ENCODE peak calls at places on chromosome X, in eight cellular contexts. One of them, this sample, is unnamed. For H3K4me1, the result is how much of the 10 kb centered on the place peaks cover.

GRCh38 chrX:87634361-87634760 is 116.8 kb downstream of the KLHL4 start:
- DNase-seq in lung: no peak
- DNase-seq in PC-3: no peak
- DNase-seq in Peyer's patch: no peak
- DNase-seq in endodermal cell: no peak
- DNase-seq in K562: no peak
- DNase-seq in SK-N-SH: no peak
- DNase-seq in spleen: no peak
- DNase-seq in this sample: no peak

GRCh38 chrX:112868586-112868985 is 28.0 kb upstream of the AMOT start:
- DNase-seq in spleen: no peak
- DNase-seq in K562: no peak
- DNase-seq in PC-3: peak
- DNase-seq in Peyer's patch: no peak
- DNase-seq in lung: no peak
- DNase-seq in endodermal cell: no peak
- DNase-seq in SK-N-SH: no peak
- DNase-seq in this sample: no peak

GRCh38 chrX:119427024-119427794 is 28.1 kb downstream of the SLC25A43 start:
- DNase-seq in endodermal cell: no peak
- DNase-seq in K562: peak
- DNase-seq in spleen: peak
- DNase-seq in lung: no peak
- DNase-seq in Peyer's patch: no peak
- DNase-seq in SK-N-SH: no peak
- DNase-seq in PC-3: peak
- DNase-seq in this sample: no peak

GRCh38 chrX:34893741-34894140 is 48.9 kb upstream of the FAM47B start:
- DNase-seq in Peyer's patch: no peak
- DNase-seq in lung: no peak
- DNase-seq in spleen: no peak
- DNase-seq in SK-N-SH: no peak
- DNase-seq in PC-3: peak
- DNase-seq in endodermal cell: no peak
- DNase-seq in K562: no peak
- DNase-seq in this sample: no peak

GRCh38 chrX:120840826-120841225 is 34.8 kb downstream of the CT47B1 start:
- DNase-seq in spleen: no peak
- DNase-seq in K562: no peak
- DNase-seq in PC-3: peak
- DNase-seq in lung: no peak
- DNase-seq in Peyer's patch: no peak
- DNase-seq in SK-N-SH: no peak
- DNase-seq in endodermal cell: no peak
- DNase-seq in this sample: no peak

GRCh38 chrX:136168929-136169735 is 21.8 kb downstream of the FHL1 start:
- DNase-seq in Peyer's patch: no peak
- DNase-seq in endodermal cell: peak
- DNase-seq in spleen: no peak
- DNase-seq in SK-N-SH: peak
- DNase-seq in lung: no peak
- DNase-seq in K562: peak
- DNase-seq in PC-3: peak
- DNase-seq in this sample: peak

GRCh38 chrX:68462653-68463052 is 29.4 kb upstream of the OPHN1 start:
- DNase-seq in PC-3: peak
- DNase-seq in endodermal cell: peak
- DNase-seq in lung: no peak
- DNase-seq in SK-N-SH: no peak
- DNase-seq in spleen: no peak
- DNase-seq in Peyer's patch: no peak
- DNase-seq in K562: peak
- DNase-seq in this sample: peak

GRCh38 chrX:261167-261857 is 19.9 kb upstream of the PLCXD1 start:
- DNase-seq in endodermal cell: peak
- DNase-seq in PC-3: peak
- DNase-seq in SK-N-SH: no peak
- DNase-seq in spleen: peak
- DNase-seq in Peyer's patch: no peak
- DNase-seq in lung: no peak
- DNase-seq in K562: no peak
- DNase-seq in this sample: peak

GRCh38 chrX:34880656-34881055 is 61.9 kb upstream of the FAM47B start:
- DNase-seq in K562: no peak
- DNase-seq in PC-3: peak
- DNase-seq in SK-N-SH: no peak
- DNase-seq in spleen: no peak
- DNase-seq in Peyer's patch: no peak
- DNase-seq in endodermal cell: no peak
- DNase-seq in lung: no peak
- DNase-seq in this sample: no peak

GRCh38 chrX:66045894-66046293 is 6.0 kb upstream of the VSIG4 start:
- DNase-seq in Peyer's patch: no peak
- DNase-seq in PC-3: no peak
- DNase-seq in K562: no peak
- DNase-seq in spleen: no peak
- DNase-seq in lung: no peak
- DNase-seq in SK-N-SH: no peak
- DNase-seq in endodermal cell: no peak
- DNase-seq in this sample: no peak

GRCh38 chrX:100606753-100607152 is 22.0 kb downstream of the TNMD start:
- DNase-seq in endodermal cell: no peak
- DNase-seq in spleen: no peak
- DNase-seq in SK-N-SH: no peak
- DNase-seq in lung: no peak
- DNase-seq in PC-3: no peak
- DNase-seq in Peyer's patch: no peak
- DNase-seq in K562: no peak
- DNase-seq in this sample: no peak

GRCh38 chrX:40097101-40097491 is 662 bp downstream of the BCOR start:
- DNase-seq in endodermal cell: no peak
- DNase-seq in Peyer's patch: no peak
- DNase-seq in K562: peak
- DNase-seq in PC-3: no peak
- DNase-seq in spleen: no peak
- DNase-seq in lung: no peak
- DNase-seq in SK-N-SH: peak
- DNase-seq in this sample: no peak

GRCh38 chrX:129318375-129318774 is 204.9 kb downstream of the SMARCA1 start:
- DNase-seq in spleen: no peak
- DNase-seq in Peyer's patch: no peak
- DNase-seq in K562: no peak
- DNase-seq in SK-N-SH: peak
- DNase-seq in endodermal cell: peak
- DNase-seq in PC-3: peak
- DNase-seq in lung: no peak
- DNase-seq in this sample: no peak

GRCh38 chrX:151902813-151903591 is 9.7 kb upstream of the MAGEA4 start:
- DNase-seq in SK-N-SH: no peak
- DNase-seq in PC-3: peak
- DNase-seq in endodermal cell: no peak
- DNase-seq in lung: no peak
- DNase-seq in spleen: peak
- DNase-seq in K562: no peak
- DNase-seq in Peyer's patch: peak
- DNase-seq in this sample: peak

GRCh38 chrX:138711399-138712347 is at the start of gene FGF13:
- DNase-seq in Peyer's patch: peak
- DNase-seq in K562: no peak
- DNase-seq in lung: peak
- DNase-seq in PC-3: peak
- DNase-seq in spleen: peak
- DNase-seq in SK-N-SH: peak
- DNase-seq in endodermal cell: peak
- DNase-seq in this sample: no peak

GRCh38 chrX:81259714-81260395 is 58.0 kb downstream of the SH3BGRL start:
- DNase-seq in Peyer's patch: no peak
- DNase-seq in SK-N-SH: no peak
- DNase-seq in K562: no peak
- DNase-seq in PC-3: peak
- DNase-seq in spleen: no peak
- DNase-seq in lung: no peak
- DNase-seq in endodermal cell: no peak
- DNase-seq in this sample: no peak

GRCh38 chrX:45709381-45709780 is 508.7 kb upstream of the DIPK2B start:
- DNase-seq in K562: no peak
- DNase-seq in PC-3: peak
- DNase-seq in spleen: no peak
- DNase-seq in Peyer's patch: no peak
- DNase-seq in SK-N-SH: no peak
- DNase-seq in endodermal cell: no peak
- DNase-seq in lung: no peak
- DNase-seq in this sample: no peak

GRCh38 chrX:13646154-13646549 is 6.8 kb upstream of the TCEANC start:
- DNase-seq in endodermal cell: peak
- DNase-seq in PC-3: peak
- DNase-seq in Peyer's patch: peak
- DNase-seq in lung: peak
- DNase-seq in K562: peak
- DNase-seq in SK-N-SH: peak
- DNase-seq in spleen: no peak
- DNase-seq in this sample: peak

GRCh38 chrX:39152106-39152649 is 350.9 kb downstream of the MID1IP1 start:
- DNase-seq in K562: peak
- DNase-seq in endodermal cell: peak
- DNase-seq in lung: no peak
- DNase-seq in SK-N-SH: peak
- DNase-seq in Peyer's patch: peak
- DNase-seq in PC-3: peak
- DNase-seq in spleen: peak
- DNase-seq in this sample: peak

GRCh38 chrX:38986586-38986985 is 185.3 kb downstream of the MID1IP1 start:
- DNase-seq in endodermal cell: peak
- DNase-seq in SK-N-SH: no peak
- DNase-seq in Peyer's patch: no peak
- DNase-seq in spleen: no peak
- DNase-seq in lung: no peak
- DNase-seq in K562: no peak
- DNase-seq in PC-3: no peak
- DNase-seq in this sample: no peak

GRCh38 chrX:87578978-87579377 is 61.4 kb downstream of the KLHL4 start:
- DNase-seq in Peyer's patch: no peak
- DNase-seq in lung: no peak
- DNase-seq in spleen: no peak
- DNase-seq in PC-3: peak
- DNase-seq in SK-N-SH: no peak
- DNase-seq in K562: no peak
- DNase-seq in endodermal cell: no peak
- DNase-seq in this sample: no peak

GRCh38 chrX:30830544-30830943 is 58.5 kb downstream of the TAB3 start:
- DNase-seq in lung: no peak
- DNase-seq in PC-3: no peak
- DNase-seq in SK-N-SH: no peak
- DNase-seq in endodermal cell: no peak
- DNase-seq in Peyer's patch: no peak
- DNase-seq in spleen: no peak
- DNase-seq in K562: no peak
- DNase-seq in this sample: no peak

GRCh38 chrX:107775000-107775733 is 420 bp downstream of the TSC22D3 start:
- DNase-seq in Peyer's patch: no peak
- DNase-seq in spleen: no peak
- DNase-seq in lung: no peak
- DNase-seq in endodermal cell: peak
- DNase-seq in PC-3: no peak
- DNase-seq in K562: no peak
- DNase-seq in SK-N-SH: no peak
- DNase-seq in this sample: no peak

GRCh38 chrX:149161438-149162088 is 343.5 kb downstream of the IDS start:
- DNase-seq in spleen: no peak
- DNase-seq in Peyer's patch: no peak
- DNase-seq in SK-N-SH: no peak
- DNase-seq in K562: no peak
- DNase-seq in lung: no peak
- DNase-seq in PC-3: no peak
- DNase-seq in endodermal cell: no peak
- DNase-seq in this sample: no peak

GRCh38 chrX:12950851-12951589 is 23.9 kb upstream of the TMSB4X start:
- DNase-seq in SK-N-SH: peak
- DNase-seq in endodermal cell: peak
- DNase-seq in K562: peak
- DNase-seq in lung: no peak
- DNase-seq in Peyer's patch: no peak
- DNase-seq in spleen: peak
- DNase-seq in PC-3: no peak
- DNase-seq in this sample: no peak

GRCh38 chrX:48728653-48729052 is 32.1 kb downstream of the SUV39H1 start:
- DNase-seq in spleen: no peak
- DNase-seq in PC-3: no peak
- DNase-seq in K562: no peak
- DNase-seq in SK-N-SH: no peak
- DNase-seq in Peyer's patch: no peak
- DNase-seq in endodermal cell: no peak
- DNase-seq in lung: no peak
- DNase-seq in this sample: no peak
- H3K4me3 ChIP-seq in spleen: no peak
- H3K4me3 ChIP-seq in PC-3: no peak
- H3K4me3 ChIP-seq in K562: no peak
- H3K4me3 ChIP-seq in SK-N-SH: no peak
- H3K4me3 ChIP-seq in Peyer's patch: no peak
- H3K4me3 ChIP-seq in endodermal cell: no peak
- H3K4me3 ChIP-seq in lung: no peak
- H3K4me3 ChIP-seq in this sample: no peak

GRCh38 chrX:48883729-48884128 is 13.8 kb downstream of the TIMM17B start:
- DNase-seq in spleen: no peak
- DNase-seq in K562: no peak
- DNase-seq in PC-3: peak
- DNase-seq in SK-N-SH: peak
- DNase-seq in endodermal cell: no peak
- DNase-seq in lung: no peak
- DNase-seq in Peyer's patch: no peak
- DNase-seq in this sample: no peak
- TF ChIP-seq CTCF in spleen: no peak
- TF ChIP-seq CTCF in K562: no peak
- TF ChIP-seq CTCF in PC-3: no peak
- TF ChIP-seq CTCF in SK-N-SH: no peak
- TF ChIP-seq CTCF in endodermal cell: peak
- TF ChIP-seq CTCF in lung: no peak
- TF ChIP-seq CTCF in Peyer's patch: no peak
- TF ChIP-seq CTCF in this sample: no peak

GRCh38 chrX:24156177-24156576 is 6.6 kb downstream of the ZFX start:
- DNase-seq in spleen: no peak
- DNase-seq in Peyer's patch: no peak
- DNase-seq in SK-N-SH: no peak
- DNase-seq in lung: no peak
- DNase-seq in PC-3: no peak
- DNase-seq in K562: no peak
- DNase-seq in endodermal cell: no peak
- DNase-seq in this sample: no peak
- H3K4me1 ChIP-seq in spleen: half or more
- H3K4me1 ChIP-seq in Peyer's patch: under half
- H3K4me1 ChIP-seq in SK-N-SH: under half
- H3K4me1 ChIP-seq in lung: under half
- H3K4me1 ChIP-seq in PC-3: under half
- H3K4me1 ChIP-seq in K562: under half
- H3K4me1 ChIP-seq in endodermal cell: under half
- H3K4me1 ChIP-seq in this sample: under half

GRCh38 chrX:102832661-102833060 is 104.4 kb upstream of the RAB40AL start:
- DNase-seq in K562: peak
- DNase-seq in PC-3: peak
- DNase-seq in Peyer's patch: no peak
- DNase-seq in SK-N-SH: peak
- DNase-seq in endodermal cell: peak
- DNase-seq in spleen: no peak
- DNase-seq in lung: no peak
- DNase-seq in this sample: no peak
- H3K4me3 ChIP-seq in K562: no peak
- H3K4me3 ChIP-seq in PC-3: no peak
- H3K4me3 ChIP-seq in Peyer's patch: no peak
- H3K4me3 ChIP-seq in SK-N-SH: no peak
- H3K4me3 ChIP-seq in endodermal cell: no peak
- H3K4me3 ChIP-seq in spleen: no peak
- H3K4me3 ChIP-seq in lung: no peak
- H3K4me3 ChIP-seq in this sample: no peak

This sample was measured in Caco-2.